ENCODE peak calls at places on chromosome 9, in seven cellular contexts. N is K562, H is H1, L is HepG2, Z is GM12878, C is GM12892, X is SK-N-SH. S is an unnamed sample.

GRCh38 chr9:71690058-71690691 is 78.1 kb downstream of the CEMIP2 start:
- DNase-seq in N (no peak), H (no peak), L (no peak), Z (no peak), C (no peak), X (no peak), S (no peak)

GRCh38 chr9:82797539-82797938 is 265.4 kb downstream of the RASEF start:
- DNase-seq in N (peak), H (no peak), L (no peak), Z (no peak), C (no peak), X (no peak), S (no peak)

GRCh38 chr9:34417734-34418133 is 40.6 kb downstream of the FAM219A start:
- DNase-seq in N (no peak), H (no peak), L (no peak), Z (no peak), C (no peak), X (no peak), S (no peak)

GRCh38 chr9:32986971-32987370 is 14.5 kb downstream of the APTX start:
- DNase-seq in N (no peak), H (no peak), L (no peak), Z (no peak), C (no peak), X (no peak), S (no peak)

GRCh38 chr9:30995951-30996738 is 1388.3 kb upstream of the ACO1 start:
- DNase-seq in N (no peak), H (no peak), L (peak), Z (no peak), C (no peak), X (no peak), S (no peak)

GRCh38 chr9:135070198-135070951 is 17.1 kb upstream of the OLFM1 start:
- DNase-seq in N (no peak), H (no peak), L (no peak), Z (no peak), C (no peak), X (peak), S (no peak)

GRCh38 chr9:110258671-110259070 is 2.4 kb upstream of the TXN start:
- DNase-seq in N (no peak), H (no peak), L (no peak), Z (peak), C (no peak), X (no peak), S (no peak)

GRCh38 chr9:123406691-123407536 is 50.9 kb downstream of the CRB2 start:
- DNase-seq in N (peak), H (no peak), L (no peak), Z (no peak), C (no peak), X (peak), S (no peak)

GRCh38 chr9:137103206-137103999 is 11.1 kb downstream of the DPP7 start:
- DNase-seq in N (no peak), H (no peak), L (no peak), Z (no peak), C (no peak), X (no peak), S (no peak)

GRCh38 chr9:19174127-19174921 is 47.0 kb upstream of the PLIN2 start:
- DNase-seq in N (peak), H (no peak), L (peak), Z (peak), C (peak), X (peak), S (peak)

GRCh38 chr9:95556521-95556920 is 39.8 kb upstream of the PTCH1 start:
- DNase-seq in N (no peak), H (no peak), L (no peak), Z (no peak), C (no peak), X (no peak), S (no peak)

GRCh38 chr9:104260004-104260403 is 165.9 kb downstream of the SMC2 start:
- DNase-seq in N (no peak), H (no peak), L (no peak), Z (no peak), C (no peak), X (no peak), S (no peak)

GRCh38 chr9:116837038-116837998 is 150.2 kb downstream of the TRIM32 start:
- DNase-seq in N (no peak), H (no peak), L (no peak), Z (no peak), C (no peak), X (no peak), S (no peak)

GRCh38 chr9:137878146-137878941 is 762 bp downstream of the CACNA1B start:
- DNase-seq in N (peak), H (peak), L (no peak), Z (no peak), C (no peak), X (peak), S (peak)

GRCh38 chr9:137031904-137032639 is at the start of gene FUT7:
- DNase-seq in N (no peak), H (no peak), L (no peak), Z (no peak), C (no peak), X (no peak), S (no peak)

GRCh38 chr9:136539427-136540412 is 6.1 kb downstream of the NOTCH1 start:
- DNase-seq in N (peak), H (no peak), L (no peak), Z (peak), C (peak), X (no peak), S (peak)

GRCh38 chr9:5949103-5949699 is 58.5 kb downstream of the MLANA start:
- DNase-seq in N (no peak), H (no peak), L (no peak), Z (peak), C (no peak), X (no peak), S (no peak)

GRCh38 chr9:134733480-134734232 is 92.1 kb downstream of the COL5A1 start:
- DNase-seq in N (no peak), H (no peak), L (no peak), Z (no peak), C (no peak), X (peak), S (no peak)

GRCh38 chr9:93303806-93304573 is 120.1 kb downstream of the WNK2 start:
- DNase-seq in N (no peak), H (no peak), L (no peak), Z (no peak), C (peak), X (peak), S (no peak)

GRCh38 chr9:127838375-127839078 is 15.9 kb downstream of the ENG start:
- DNase-seq in N (no peak), H (no peak), L (no peak), Z (no peak), C (no peak), X (no peak), S (no peak)

GRCh38 chr9:83977196-83977595 is 2.8 kb downstream of the HNRNPK start:
- DNase-seq in N (no peak), H (no peak), L (no peak), Z (no peak), C (no peak), X (no peak), S (no peak)

GRCh38 chr9:124503713-124504529 is 3.3 kb downstream of the NR5A1 start:
- DNase-seq in N (no peak), H (no peak), L (no peak), Z (no peak), C (no peak), X (peak), S (peak)

GRCh38 chr9:123364241-123364824 is 8.3 kb downstream of the CRB2 start:
- DNase-seq in N (peak), H (no peak), L (no peak), Z (no peak), C (no peak), X (no peak), S (no peak)

GRCh38 chr9:34929506-34930102 is 28.5 kb upstream of the PHF24 start:
- DNase-seq in N (peak), H (peak), L (peak), Z (no peak), C (no peak), X (peak), S (peak)

GRCh38 chr9:20044686-20045085 is 255.8 kb upstream of the SLC24A2 start:
- DNase-seq in N (no peak), H (no peak), L (no peak), Z (no peak), C (no peak), X (no peak), S (no peak)

GRCh38 chr9:121024237-121024636 is 25.8 kb downstream of the C5 start:
- DNase-seq in N (no peak), H (no peak), L (no peak), Z (peak), C (no peak), X (no peak), S (no peak)

GRCh38 chr9:89878003-89878411 is 273.2 kb downstream of the GADD45G start:
- DNase-seq in N (no peak), H (no peak), L (no peak), Z (no peak), C (no peak), X (no peak), S (no peak)

GRCh38 chr9:81787747-81788632 is 98.6 kb upstream of the TLE1 start:
- DNase-seq in N (no peak), H (no peak), L (peak), Z (no peak), C (no peak), X (no peak), S (no peak)
- TF ChIP-seq TAF1 in N (no peak), H (no peak), L (no peak), Z (no peak), C (no peak), X (no peak), S (no peak)

GRCh38 chr9:91234523-91234922 is 127.2 kb downstream of the AUH start:
- DNase-seq in N (no peak), H (no peak), L (no peak), Z (no peak), C (no peak), X (no peak), S (no peak)
- TF ChIP-seq TAF1 in N (no peak), H (no peak), L (no peak), Z (no peak), C (no peak), X (no peak), S (no peak)

GRCh38 chr9:13461588-13461987 is 182.1 kb upstream of the MPDZ start:
- DNase-seq in N (no peak), H (no peak), L (no peak), Z (no peak), C (no peak), X (no peak), S (no peak)

GRCh38 chr9:13457795-13458194 is 178.3 kb upstream of the MPDZ start:
- DNase-seq in N (no peak), H (no peak), L (no peak), Z (no peak), C (no peak), X (no peak), S (no peak)

GRCh38 chr9:13459071-13459470 is 179.6 kb upstream of the MPDZ start:
- DNase-seq in N (no peak), H (no peak), L (no peak), Z (no peak), C (no peak), X (no peak), S (no peak)
- TF ChIP-seq TAF1 in N (no peak), H (no peak), L (no peak), Z (no peak), C (no peak), X (no peak), S (no peak)

GRCh38 chr9:22037954-22038690 is 29.0 kb upstream of the CDKN2B start:
- DNase-seq in N (no peak), H (no peak), L (no peak), Z (no peak), C (no peak), X (peak), S (no peak)
- TF ChIP-seq TAF1 in N (no peak), H (no peak), L (no peak), Z (no peak), C (no peak), X (no peak), S (no peak)

DNA sequence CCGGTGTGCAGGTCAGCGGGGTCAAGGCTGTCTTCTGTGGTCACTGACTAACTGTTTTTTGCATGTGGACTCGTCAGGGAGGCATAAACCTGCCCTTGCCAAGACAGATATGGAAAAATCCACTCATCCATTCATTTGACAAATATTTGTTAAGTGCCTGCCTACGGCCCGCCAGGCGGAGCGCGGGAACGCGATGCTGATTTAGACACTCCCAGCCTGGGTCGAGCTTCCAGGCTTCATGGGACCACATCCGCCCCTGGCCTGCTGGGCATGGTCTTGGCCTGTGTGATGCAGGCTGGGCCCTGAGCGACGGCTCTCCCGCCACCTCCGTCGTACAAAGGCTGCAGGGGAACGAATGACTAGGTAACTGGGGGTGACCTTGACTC is 18.1 kb downstream of the MYMK start:
- DNase-seq in N (peak), H (no peak), L (peak), Z (no peak), C (no peak), X (peak), S (no peak)
- TF ChIP-seq TAF1 in N (no peak), H (no peak), L (peak), Z (no peak), C (no peak), X (no peak), S (no peak)